ENCODE peak calls at places on chromosomes 3 and 15, in four cellular contexts. A, S, X and H are unnamed samples. For H3K4me1, H3K36me3 and H3K9me3, the result is how much of the 10 kb centered on the place peaks cover.

GRCh38 chr3:127387119-127387518 is 99.3 kb upstream of the PRR20G start:
- DNase-seq in S (peak), A (peak), X (no peak), H (no peak)

GRCh38 chr15:73388256-73388781 is 19.6 kb upstream of the HCN4 start:
- DNase-seq in X (peak), A (no peak), S (no peak), H (no peak)

GRCh38 chr3:28586325-28586724 is 237.7 kb upstream of the AZI2 start:
- DNase-seq in X (no peak), S (no peak), A (no peak), H (no peak)

GRCh38 chr3:23809840-23810341 is 4.1 kb downstream of the UBE2E1 start:
- DNase-seq in A (no peak), X (no peak), S (no peak), H (no peak)

GRCh38 chr15:65327651-65328393 is 23.3 kb downstream of the RNU5B-1 start:
- DNase-seq in S (no peak), X (no peak), A (no peak), H (peak)

GRCh38 chr3:64405211-64405818 is 180.0 kb upstream of the PRICKLE2 start:
- DNase-seq in A (no peak), S (no peak), X (peak), H (no peak)

GRCh38 chr15:63891079-63891762 is 57.5 kb upstream of the HERC1 start:
- DNase-seq in X (peak), S (peak), A (peak), H (peak)

GRCh38 chr3:132311860-132312259 is 5.3 kb upstream of the ACP3 start:
- DNase-seq in X (peak), S (no peak), A (no peak), H (no peak)

GRCh38 chr3:134034005-134034785 is 4.5 kb upstream of the SLCO2A1 start:
- DNase-seq in X (peak), A (no peak), S (no peak), H (no peak)

GRCh38 chr15:52262364-52262763 is 33.2 kb downstream of the MYO5C start:
- DNase-seq in A (no peak), S (no peak), X (no peak), H (no peak)

GRCh38 chr3:94028093-94028837 is at the start of gene STX19:
- DNase-seq in S (no peak), A (no peak), X (no peak), H (no peak)

GRCh38 chr3:89851974-89852621 is 744.7 kb downstream of the EPHA3 start:
- DNase-seq in A (peak), X (peak), S (no peak), H (no peak)

GRCh38 chr15:87929835-87930234 is 326.7 kb downstream of the NTRK3 start:
- DNase-seq in A (no peak), S (no peak), X (no peak), H (no peak)

GRCh38 chr3:81173514-81173913 is 587.9 kb downstream of the GBE1 start:
- DNase-seq in S (no peak), X (no peak), A (no peak), H (no peak)

GRCh38 chr3:84082726-84083125 is 876.1 kb upstream of the CADM2 start:
- DNase-seq in A (no peak), S (no peak), X (no peak), H (no peak)

GRCh38 chr15:68526784-68527183 is 52.0 kb upstream of the CORO2B start:
- DNase-seq in X (no peak), A (no peak), S (no peak), H (no peak)

GRCh38 chr3:15501126-15501525 is 20.4 kb downstream of the COLQ start:
- DNase-seq in X (no peak), S (peak), A (peak), H (no peak)

GRCh38 chr3:14425574-14426304 is 23.3 kb downstream of the SLC6A6 start:
- DNase-seq in A (peak), S (no peak), X (no peak), H (no peak)

GRCh38 chr15:57495554-57496235 is 96.0 kb upstream of the MYZAP start:
- DNase-seq in A (no peak), X (no peak), S (no peak), H (no peak)

GRCh38 chr3:174352227-174352626 is 506.9 kb upstream of the NAALADL2 start:
- DNase-seq in A (no peak), X (no peak), S (no peak), H (no peak)

GRCh38 chr3:118863731-118864322 is 170.8 kb downstream of the IGSF11 start:
- DNase-seq in S (no peak), X (no peak), A (no peak), H (no peak)

GRCh38 chr3:55357796-55358195 is 129.3 kb downstream of the WNT5A start:
- DNase-seq in S (no peak), A (no peak), X (no peak), H (no peak)

GRCh38 chr3:43692085-43692484 is 1.3 kb downstream of the ABHD5 start:
- DNase-seq in S (no peak), X (no peak), A (no peak), H (no peak)

GRCh38 chr3:126982522-126983175 is at the start of gene PLXNA1:
- DNase-seq in X (peak), A (peak), S (peak), H (peak)

GRCh38 chr15:80780416-80781221 is 1.4 kb downstream of the CEMIP start:
- DNase-seq in S (peak), X (peak), A (peak), H (peak)

GRCh38 chr3:1439395-1439794 is 346.6 kb downstream of the CNTN6 start:
- DNase-seq in X (no peak), A (no peak), S (no peak), H (no peak)

GRCh38 chr15:81054236-81054635 is 53.5 kb downstream of the TLNRD1 start:
- DNase-seq in A (no peak), S (no peak), X (no peak), H (no peak)

GRCh38 chr3:37910666-37911400 is 49.2 kb downstream of the CTDSPL start:
- DNase-seq in A (no peak), S (no peak), X (no peak), H (no peak)

GRCh38 chr15:97317163-97317562 is 643.3 kb upstream of the ARRDC4 start:
- DNase-seq in A (no peak), S (no peak), X (no peak), H (no peak)

GRCh38 chr15:27358751-27359434 is 387.9 kb downstream of the GABRG3 start:
- DNase-seq in A (no peak), X (no peak), S (no peak), H (no peak)

GRCh38 chr3:38579146-38579545 is 70.3 kb downstream of the SCN5A start:
- DNase-seq in X (no peak), S (peak), A (peak), H (no peak)

GRCh38 chr3:165884518-165884917 is 47.3 kb upstream of the BCHE start:
- DNase-seq in A (no peak), X (no peak), S (no peak), H (no peak)

GRCh38 chr3:123380261-123380660 is 68.6 kb downstream of the ADCY5 start:
- DNase-seq in X (no peak), S (no peak), A (peak), H (no peak)
- H3K4me1 ChIP-seq in X (under half), S (half or more), A (under half), H (under half)

GRCh38 chr3:52328536-52329080 is 12.5 kb downstream of the DNAH1 start:
- DNase-seq in A (no peak), X (no peak), S (no peak), H (no peak)
- H3K36me3 ChIP-seq in A (under half), X (under half), S (under half), H (under half)

DNA sequence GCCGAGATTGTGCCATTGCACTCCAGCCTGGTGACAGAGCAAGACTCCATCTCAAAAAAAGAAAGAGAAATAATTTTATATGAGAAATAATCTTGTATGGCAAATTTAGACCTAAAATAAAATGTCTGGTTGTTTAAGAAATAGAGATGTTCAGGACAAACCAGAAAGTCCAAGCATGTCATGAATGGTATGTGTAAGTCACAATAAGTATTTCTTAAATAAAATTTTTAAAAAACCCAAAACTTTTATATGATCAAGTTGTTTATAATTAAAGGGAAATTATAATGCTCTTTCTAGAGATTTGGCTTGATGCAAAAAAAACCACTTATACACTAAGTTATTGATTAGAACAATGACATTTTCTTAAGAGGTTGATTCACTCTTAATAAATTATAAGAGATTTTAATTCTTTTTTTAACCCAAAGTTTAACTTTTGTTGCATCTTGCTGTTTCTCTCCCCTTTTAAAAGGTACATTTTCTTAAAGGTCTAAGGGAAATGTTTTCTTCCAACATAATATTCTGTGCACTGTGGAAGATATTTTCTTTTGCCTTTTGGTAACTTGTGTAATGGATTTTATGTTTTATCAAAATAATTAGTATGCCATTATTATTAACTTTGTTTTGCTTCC is 105.7 kb downstream of the RTP4 start:
- DNase-seq in S (no peak), A (no peak), X (no peak), H (no peak)
- H3K9me3 ChIP-seq in S (half or more), A (under half), X (under half), H (under half)

DNA sequence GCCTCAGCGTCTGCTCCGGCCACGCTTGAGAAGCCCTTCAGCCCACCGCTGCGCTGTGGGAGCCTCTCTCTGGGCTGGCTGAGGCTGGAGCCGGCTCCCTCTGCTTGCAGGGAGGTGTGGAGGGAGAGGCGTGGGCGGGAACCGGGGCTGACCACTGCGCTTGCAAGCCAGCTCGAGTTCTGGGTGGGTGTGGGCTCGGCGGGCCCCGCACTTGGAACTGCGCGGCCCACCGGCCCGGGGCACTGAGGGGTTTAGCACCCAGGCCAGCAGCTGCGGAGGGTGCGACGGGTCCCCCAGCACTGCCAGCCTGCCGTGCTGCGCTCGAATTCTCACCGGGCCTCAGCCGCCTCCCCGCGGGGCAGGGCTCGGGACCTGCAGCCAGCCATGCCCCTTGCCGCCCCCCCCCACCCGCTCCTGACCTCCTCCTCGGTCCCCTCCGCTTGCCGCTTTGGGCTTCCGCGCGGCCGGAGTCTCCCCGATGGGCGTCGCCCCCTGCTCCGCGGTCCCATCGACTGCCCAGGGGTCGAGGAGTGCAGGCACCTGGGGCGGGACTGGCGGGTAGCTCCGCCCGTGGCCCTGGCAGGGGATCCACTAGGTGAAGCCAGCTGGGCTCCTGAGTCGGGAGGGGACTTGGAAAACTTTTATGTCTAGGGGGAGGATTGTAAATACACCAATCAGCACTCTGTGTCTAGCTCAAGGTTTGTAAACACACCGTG is 106.7 kb downstream of the RAP2B start:
- DNase-seq in X (no peak), A (no peak), S (no peak), H (no peak)
- H3K4me1 ChIP-seq in X (under half), A (under half), S (under half), H (under half)

DNA sequence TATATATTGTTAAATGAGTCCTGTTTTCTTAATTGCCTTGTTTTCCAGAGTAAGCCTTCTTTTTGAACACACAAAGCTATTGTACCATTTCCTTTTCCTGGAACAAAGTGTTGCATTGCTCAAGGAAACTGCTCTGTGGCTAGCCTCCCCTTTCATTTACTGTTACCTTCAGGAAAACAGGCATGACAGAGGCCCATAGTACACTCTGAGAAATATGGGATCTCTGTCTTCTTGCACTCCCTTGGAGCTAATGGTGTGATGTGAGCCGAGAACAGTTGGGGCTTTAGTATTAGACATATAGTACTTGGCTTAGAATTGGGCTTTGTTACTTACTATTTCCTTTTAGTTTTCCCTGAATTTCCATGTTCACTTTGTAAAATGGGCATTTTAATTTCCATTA is 193.7 kb downstream of the GHSR start:
- DNase-seq in X (no peak), A (no peak), S (no peak), H (no peak)
- H3K36me3 ChIP-seq in X (under half), A (under half), S (under half), H (under half)

GRCh38 chr3:47870156-47870555 is 67.2 kb downstream of the DHX30 start:
- DNase-seq in S (no peak), X (peak), A (no peak), H (no peak)

GRCh38 chr3:47874438-47874837 is 71.5 kb downstream of the DHX30 start:
- DNase-seq in S (no peak), X (no peak), A (no peak), H (no peak)

GRCh38 chr3:47870702-47871255 is 67.8 kb downstream of the DHX30 start:
- DNase-seq in A (no peak), S (no peak), X (no peak), H (no peak)

GRCh38 chr3:47868306-47868705 is 65.4 kb downstream of the DHX30 start:
- DNase-seq in S (no peak), A (no peak), X (no peak), H (no peak)

GRCh38 chr3:47871389-47871788 is 68.5 kb downstream of the DHX30 start:
- DNase-seq in A (no peak), S (no peak), X (no peak), H (no peak)
- H3K9me3 ChIP-seq in A (under half), S (under half), X (under half), H (under half)

GRCh38 chr3:66495633-66496032 is 5.2 kb downstream of the LRIG1 start:
- DNase-seq in A (peak), X (no peak), S (no peak), H (no peak)
- H3K4me1 ChIP-seq in A (half or more), X (under half), S (half or more), H (under half)

GRCh38 chr3:46960801-46961200 is 15.7 kb downstream of the CCDC12 start:
- DNase-seq in S (no peak), X (no peak), A (no peak), H (no peak)

GRCh38 chr3:46962427-46962826 is 14.1 kb downstream of the CCDC12 start:
- DNase-seq in X (no peak), A (no peak), S (no peak), H (no peak)

GRCh38 chr3:46958469-46959168 is 17.9 kb downstream of the CCDC12 start:
- DNase-seq in S (no peak), X (no peak), A (no peak), H (no peak)

GRCh38 chr3:46959169-46959515 is 17.4 kb downstream of the CCDC12 start:
- DNase-seq in A (no peak), X (no peak), S (no peak), H (no peak)

DNA sequence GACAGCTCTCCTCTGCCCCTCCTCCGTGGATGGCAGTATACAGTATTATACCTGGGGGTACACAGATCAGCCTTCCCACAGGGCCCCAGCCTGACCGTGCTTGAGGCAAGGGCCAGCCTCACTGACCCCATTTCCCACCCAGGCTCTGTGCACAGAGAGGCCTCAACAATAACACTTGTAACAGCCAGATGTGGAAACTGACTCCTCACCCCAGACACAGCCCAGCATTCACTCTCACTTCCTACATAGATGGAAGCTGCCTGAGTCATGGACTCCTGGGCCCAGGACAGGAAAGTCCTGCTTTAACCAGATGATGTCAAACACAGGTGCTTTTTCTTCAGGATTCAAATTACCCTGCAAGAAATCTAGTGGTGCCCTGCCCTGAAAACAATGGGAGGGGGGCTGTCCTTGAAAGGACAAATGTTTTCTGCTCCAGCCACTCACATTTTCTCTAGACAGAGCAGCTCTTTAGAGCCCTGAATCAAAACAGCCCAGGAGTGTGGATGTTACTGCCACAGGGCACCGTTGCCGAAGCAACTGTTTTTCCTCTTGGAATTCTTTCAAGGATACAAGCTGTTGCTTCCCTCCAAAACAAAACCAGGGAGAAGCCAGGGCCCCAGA is 16.4 kb downstream of the CCDC12 start:
- DNase-seq in A (peak), X (peak), S (no peak), H (no peak)
- H3K36me3 ChIP-seq in A (under half), X (under half), S (under half), H (under half)